ENCODE peak calls at places on chromosome 5, in eight cellular contexts. W is heart right ventricle, L is RWPE2, C is kidney, O is GM12865, D is heart left ventricle, F is fibroblast of pulmonary artery, G is PC-3. J is an unnamed sample.

GRCh38 chr5:32504923-32505596 is 60.5 kb upstream of the ZFR start:
- DNase-seq in O (no peak), W (peak; percentile 70), F (peak; percentile 93), G (no peak), L (no peak), C (peak; percentile 89), D (peak; percentile 63), J (peak; percentile 97)

GRCh38 chr5:165370233-165370632 is 1864.8 kb downstream of the MAT2B start:
- DNase-seq in O (no peak), W (no peak), D (no peak), L (no peak), F (no peak), C (no peak), G (no peak), J (no peak)

GRCh38 chr5:41924872-41925554 is at the start of gene FBXO4:
- DNase-seq in G (peak; percentile 89), F (peak; percentile 82), C (peak; percentile 96), W (peak; percentile 85), O (peak; percentile 93), L (peak; percentile 81), D (peak; percentile 91), J (peak; percentile 90)

GRCh38 chr5:18652404-18653215 is 1018.4 kb downstream of the TAF11L14 start:
- DNase-seq in F (no peak), G (no peak), L (no peak), D (no peak), O (no peak), C (no peak), W (no peak), J (no peak)

GRCh38 chr5:142014911-142015584 is 2.2 kb upstream of the GNPDA1 start:
- DNase-seq in F (peak; percentile 70), L (no peak), C (no peak), D (no peak), O (peak; percentile 68), G (peak; percentile 92), W (peak; percentile 30), J (peak; percentile 64)

GRCh38 chr5:73973135-73973534 is 347.1 kb downstream of the ARHGEF28 start:
- DNase-seq in F (no peak), W (no peak), L (no peak), O (no peak), C (no peak), G (no peak), D (no peak), J (no peak)

GRCh38 chr5:120576588-120576987 is 112.5 kb downstream of the PRR16 start:
- DNase-seq in L (no peak), O (no peak), F (no peak), W (no peak), D (no peak), G (no peak), C (no peak), J (no peak)

GRCh38 chr5:150540615-150541396 is 32.9 kb downstream of the NDST1 start:
- DNase-seq in F (peak; percentile 97), L (no peak), D (peak; percentile 72), C (peak; percentile 38), W (peak; percentile 83), G (peak; percentile 86), O (no peak), J (peak; percentile 97)

GRCh38 chr5:31412324-31412723 is 119.6 kb downstream of the DROSHA start:
- DNase-seq in G (no peak), D (no peak), C (no peak), F (peak; percentile 31), W (no peak), O (no peak), L (no peak), J (no peak)

GRCh38 chr5:133899506-133899905 is 68.9 kb downstream of the C5orf15 start:
- DNase-seq in F (no peak), O (no peak), L (no peak), D (no peak), W (no peak), C (no peak), G (no peak), J (no peak)

GRCh38 chr5:141915881-141916336 is 7.8 kb upstream of the DELE1 start:
- DNase-seq in L (no peak), C (no peak), W (peak; percentile 37), F (no peak), G (peak; percentile 23), D (peak; percentile 57), O (no peak), J (peak; percentile 79)

GRCh38 chr5:133034064-133034463 is 7.7 kb upstream of the ZCCHC10 start:
- DNase-seq in F (no peak), G (no peak), C (no peak), L (no peak), D (no peak), W (no peak), O (no peak), J (no peak)

GRCh38 chr5:167999182-167999581 is 292.3 kb upstream of the WWC1 start:
- DNase-seq in F (peak; percentile 21), W (no peak), O (no peak), L (no peak), D (no peak), C (no peak), G (no peak), J (no peak)

GRCh38 chr5:129118826-129119225 is 24.3 kb downstream of the ISOC1 start:
- DNase-seq in L (no peak), D (no peak), C (no peak), O (no peak), W (no peak), F (no peak), G (no peak), J (no peak)

GRCh38 chr5:98458004-98458403 is 315.5 kb upstream of the RGMB start:
- DNase-seq in O (peak; percentile 12), F (peak; percentile 43), D (no peak), G (peak; percentile 12), C (no peak), L (no peak), W (no peak), J (peak; percentile 40)

GRCh38 chr5:166845044-166845443 is 1446.4 kb upstream of the WWC1 start:
- DNase-seq in C (no peak), F (peak; percentile 42), W (peak; percentile 4), D (no peak), G (no peak), O (no peak), L (no peak), J (peak; percentile 34)

GRCh38 chr5:91499943-91500531 is 116.9 kb upstream of the ARRDC3 start:
- DNase-seq in G (peak; percentile 82), F (peak; percentile 69), L (no peak), W (no peak), O (peak; percentile 55), C (no peak), D (no peak), J (peak; percentile 65)

GRCh38 chr5:23991406-23991805 is 484.0 kb downstream of the PRDM9 start:
- DNase-seq in G (no peak), O (peak; percentile 10), F (no peak), C (no peak), W (no peak), D (no peak), L (no peak), J (no peak)

GRCh38 chr5:149412783-149413476 is 33.8 kb upstream of the IL17B start:
- DNase-seq in F (no peak), G (no peak), W (no peak), D (peak; percentile 58), C (no peak), L (no peak), O (no peak), J (no peak)
- H3K4me3 ChIP-seq in F (no peak overlapping the region), G (no peak overlapping the region), W (peak overlapping the region; percentile 63), D (peak overlapping the region; percentile 72), C (no peak overlapping the region), L (no peak overlapping the region), O (no peak overlapping the region), J (no peak overlapping the region)

GRCh38 chr5:78895616-78896015 is 89.5 kb downstream of the ARSB start:
- DNase-seq in O (no peak), C (no peak), F (no peak), W (no peak), G (no peak), L (no peak), D (no peak), J (no peak)

GRCh38 chr5:78905084-78905938 is 79.8 kb downstream of the ARSB start:
- DNase-seq in C (no peak), O (peak; percentile 78), L (no peak), G (no peak), F (no peak), W (no peak), D (no peak), J (no peak)

GRCh38 chr5:78903936-78904335 is 81.2 kb downstream of the ARSB start:
- DNase-seq in F (peak; percentile 35), O (no peak), G (no peak), W (no peak), D (no peak), C (no peak), L (no peak), J (no peak)

GRCh38 chr5:78896128-78896527 is 89.0 kb downstream of the ARSB start:
- DNase-seq in W (no peak), O (no peak), F (peak; percentile 75), L (no peak), D (no peak), C (no peak), G (peak; percentile 20), J (peak; percentile 65)

DNA sequence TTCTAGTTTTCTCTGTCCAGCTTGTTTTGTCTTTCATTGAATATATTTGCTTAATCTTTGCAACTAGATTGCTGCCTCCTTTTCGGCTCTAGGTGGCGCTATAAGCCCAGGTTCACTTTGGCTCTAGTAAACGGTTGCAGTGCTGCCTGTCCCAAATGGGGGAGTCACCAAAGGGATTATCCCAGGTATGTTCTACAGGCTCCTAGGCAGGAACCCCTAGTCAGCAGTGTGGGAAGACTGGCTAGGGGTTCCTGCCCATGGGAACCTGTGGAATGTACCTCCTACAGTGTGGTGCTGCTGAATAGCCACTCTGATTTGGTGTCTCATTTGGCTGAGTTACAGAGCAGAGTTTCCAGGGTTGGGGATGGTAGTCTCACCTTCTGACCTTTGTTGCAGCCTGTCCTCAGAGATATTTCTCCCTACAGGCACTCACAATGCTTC is 85.2 kb downstream of the ARSB start:
- DNase-seq in G (peak; percentile 56), C (no peak), O (peak; percentile 80), D (no peak), L (no peak), W (peak; percentile 43), F (peak; percentile 76), J (peak; percentile 58)
- TF ChIP-seq CTCF in G (peak; percentile 79), C (peak; percentile 56), O (peak; percentile 82), D (peak; percentile 70), L (peak; percentile 60), W (peak; percentile 61), F (peak; percentile 87), J (peak; percentile 90)

DNA sequence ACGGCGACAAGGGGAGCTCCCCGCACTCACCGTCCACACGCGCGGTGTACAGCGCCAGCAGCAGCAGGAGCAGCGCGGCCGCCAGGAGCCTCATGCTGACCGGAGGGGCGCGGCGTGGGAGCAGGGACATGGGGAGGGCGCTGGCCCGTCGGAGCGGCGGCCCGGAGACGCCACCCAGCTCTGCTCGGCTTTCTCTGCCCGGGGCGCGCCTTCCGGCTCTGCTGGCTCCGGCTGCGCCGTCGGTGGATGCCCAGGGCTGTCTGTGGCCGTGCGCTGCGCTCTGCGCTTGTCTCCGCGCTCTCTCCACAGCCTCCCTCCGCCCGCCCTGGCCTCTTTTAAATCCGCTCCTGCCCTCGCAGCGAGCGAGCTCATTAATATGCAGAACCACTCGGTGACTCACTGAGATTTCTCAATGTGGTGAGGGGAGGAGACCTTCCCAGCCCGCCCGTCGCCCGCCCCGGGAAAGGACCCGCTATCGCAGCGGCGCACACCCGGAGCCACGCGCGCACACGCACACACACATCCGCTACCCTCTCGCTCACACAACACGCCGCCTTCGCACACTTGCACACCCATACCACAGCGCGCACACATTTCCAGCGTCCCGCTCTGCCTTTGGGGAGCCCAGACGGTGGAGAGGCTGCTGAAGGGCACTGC is at the start of gene CXCL14:
- DNase-seq in W (no peak), D (no peak), F (peak; percentile 63), C (peak; percentile 92), L (peak; percentile 85), O (no peak), G (no peak), J (peak; percentile 88)
- H3K4me3 ChIP-seq in W (peak within 1 kb of the TSS; percentile 24), D (no peak within 1 kb of the TSS), F (no peak within 1 kb of the TSS), C (peak within 1 kb of the TSS; percentile 67), L (peak within 1 kb of the TSS; percentile 13), O (no peak within 1 kb of the TSS), G (no peak within 1 kb of the TSS), J (peak within 1 kb of the TSS; percentile 19)

GRCh38 chr5:102759289-102759688 is 4.2 kb downstream of the PAM start:
- DNase-seq in L (no peak), W (no peak), C (no peak), F (no peak), O (no peak), D (no peak), G (no peak), J (no peak)
- TF ChIP-seq CTCF in L (no peak), W (no peak), C (no peak), F (no peak), O (no peak), D (no peak), G (no peak), J (no peak)